ENCODE peak calls at places on chromosome X, in six cellular contexts. One of them, this sample, is unnamed.

GRCh38 chrX:101230636-101231035 is 11.1 kb downstream of the DRP2 start:
- DNase-seq in T-helper 1 cell: no peak
- DNase-seq in posterior cingulate gyrus: no peak
- DNase-seq in hippocampal formation: no peak
- DNase-seq in dorsolateral prefrontal cortex: no peak
- DNase-seq in activated naive CD8-positive, alpha-beta T cell treated with anti-CD3 and anti-CD28 coated beads for 36 hours: no peak
- DNase-seq in this sample: no peak

GRCh38 chrX:104270916-104271512 is 16.3 kb upstream of the ESX1 start:
- DNase-seq in activated naive CD8-positive, alpha-beta T cell treated with anti-CD3 and anti-CD28 coated beads for 36 hours: peak; percentile 15
- DNase-seq in posterior cingulate gyrus: peak; percentile 76
- DNase-seq in T-helper 1 cell: no peak
- DNase-seq in dorsolateral prefrontal cortex: peak; percentile 47
- DNase-seq in hippocampal formation: peak; percentile 52
- DNase-seq in this sample: no peak

GRCh38 chrX:118459494-118459893 is 36.1 kb upstream of the DOCK11 start:
- DNase-seq in posterior cingulate gyrus: no peak
- DNase-seq in hippocampal formation: peak; percentile 23
- DNase-seq in dorsolateral prefrontal cortex: no peak
- DNase-seq in activated naive CD8-positive, alpha-beta T cell treated with anti-CD3 and anti-CD28 coated beads for 36 hours: peak; percentile 3
- DNase-seq in T-helper 1 cell: no peak
- DNase-seq in this sample: no peak

GRCh38 chrX:133045986-133046385 is 50.9 kb downstream of the USP26 start:
- DNase-seq in dorsolateral prefrontal cortex: no peak
- DNase-seq in hippocampal formation: no peak
- DNase-seq in activated naive CD8-positive, alpha-beta T cell treated with anti-CD3 and anti-CD28 coated beads for 36 hours: no peak
- DNase-seq in T-helper 1 cell: no peak
- DNase-seq in posterior cingulate gyrus: no peak
- DNase-seq in this sample: no peak

GRCh38 chrX:100645106-100645505 is 1.1 kb downstream of the SRPX2 start:
- DNase-seq in activated naive CD8-positive, alpha-beta T cell treated with anti-CD3 and anti-CD28 coated beads for 36 hours: no peak
- DNase-seq in T-helper 1 cell: no peak
- DNase-seq in posterior cingulate gyrus: no peak
- DNase-seq in dorsolateral prefrontal cortex: no peak
- DNase-seq in hippocampal formation: no peak
- DNase-seq in this sample: no peak

GRCh38 chrX:140918398-140919043 is 83.9 kb upstream of the SPANXB1 start:
- DNase-seq in dorsolateral prefrontal cortex: no peak
- DNase-seq in activated naive CD8-positive, alpha-beta T cell treated with anti-CD3 and anti-CD28 coated beads for 36 hours: peak; percentile 1
- DNase-seq in hippocampal formation: peak; percentile 36
- DNase-seq in T-helper 1 cell: no peak
- DNase-seq in posterior cingulate gyrus: no peak
- DNase-seq in this sample: no peak

GRCh38 chrX:135985123-135985973 is at the start of gene SLC9A6:
- DNase-seq in dorsolateral prefrontal cortex: peak; percentile 80
- DNase-seq in activated naive CD8-positive, alpha-beta T cell treated with anti-CD3 and anti-CD28 coated beads for 36 hours: peak; percentile 72
- DNase-seq in T-helper 1 cell: peak; percentile 52
- DNase-seq in hippocampal formation: peak; percentile 35
- DNase-seq in posterior cingulate gyrus: peak; percentile 86
- DNase-seq in this sample: no peak

GRCh38 chrX:40179333-40179732 is 81.6 kb upstream of the BCOR start:
- DNase-seq in dorsolateral prefrontal cortex: no peak
- DNase-seq in hippocampal formation: no peak
- DNase-seq in activated naive CD8-positive, alpha-beta T cell treated with anti-CD3 and anti-CD28 coated beads for 36 hours: no peak
- DNase-seq in T-helper 1 cell: no peak
- DNase-seq in posterior cingulate gyrus: no peak
- DNase-seq in this sample: no peak

GRCh38 chrX:2521092-2521926 is 20.5 kb upstream of the DHRSX start:
- DNase-seq in hippocampal formation: no peak
- DNase-seq in posterior cingulate gyrus: no peak
- DNase-seq in T-helper 1 cell: no peak
- DNase-seq in activated naive CD8-positive, alpha-beta T cell treated with anti-CD3 and anti-CD28 coated beads for 36 hours: no peak
- DNase-seq in dorsolateral prefrontal cortex: no peak
- DNase-seq in this sample: no peak

GRCh38 chrX:40105016-40105790 is 7.4 kb upstream of the BCOR start:
- DNase-seq in activated naive CD8-positive, alpha-beta T cell treated with anti-CD3 and anti-CD28 coated beads for 36 hours: no peak
- DNase-seq in hippocampal formation: no peak
- DNase-seq in posterior cingulate gyrus: peak; percentile 83
- DNase-seq in dorsolateral prefrontal cortex: no peak
- DNase-seq in T-helper 1 cell: no peak
- DNase-seq in this sample: no peak

GRCh38 chrX:78329486-78329885 is 2.1 kb upstream of the CYSLTR1 start:
- DNase-seq in T-helper 1 cell: no peak
- DNase-seq in posterior cingulate gyrus: no peak
- DNase-seq in dorsolateral prefrontal cortex: no peak
- DNase-seq in activated naive CD8-positive, alpha-beta T cell treated with anti-CD3 and anti-CD28 coated beads for 36 hours: no peak
- DNase-seq in hippocampal formation: no peak
- DNase-seq in this sample: no peak

GRCh38 chrX:136130931-136131843 is 16.1 kb upstream of the FHL1 start:
- DNase-seq in activated naive CD8-positive, alpha-beta T cell treated with anti-CD3 and anti-CD28 coated beads for 36 hours: peak; percentile 9
- DNase-seq in dorsolateral prefrontal cortex: no peak
- DNase-seq in hippocampal formation: no peak
- DNase-seq in T-helper 1 cell: no peak
- DNase-seq in posterior cingulate gyrus: no peak
- DNase-seq in this sample: peak; percentile 83

GRCh38 chrX:97563531-97564133 is 679.9 kb downstream of the RPA4 start:
- DNase-seq in hippocampal formation: peak; percentile 29
- DNase-seq in posterior cingulate gyrus: peak; percentile 71
- DNase-seq in dorsolateral prefrontal cortex: peak; percentile 42
- DNase-seq in T-helper 1 cell: no peak
- DNase-seq in activated naive CD8-positive, alpha-beta T cell treated with anti-CD3 and anti-CD28 coated beads for 36 hours: peak; percentile 26
- DNase-seq in this sample: no peak

GRCh38 chrX:69133561-69134542 is 31.4 kb downstream of the PJA1 start:
- DNase-seq in hippocampal formation: no peak
- DNase-seq in dorsolateral prefrontal cortex: no peak
- DNase-seq in T-helper 1 cell: no peak
- DNase-seq in activated naive CD8-positive, alpha-beta T cell treated with anti-CD3 and anti-CD28 coated beads for 36 hours: no peak
- DNase-seq in posterior cingulate gyrus: peak; percentile 27
- DNase-seq in this sample: no peak

GRCh38 chrX:147876849-147877646 is 34.7 kb upstream of the FMR1 start:
- DNase-seq in dorsolateral prefrontal cortex: no peak
- DNase-seq in posterior cingulate gyrus: no peak
- DNase-seq in T-helper 1 cell: no peak
- DNase-seq in hippocampal formation: no peak
- DNase-seq in activated naive CD8-positive, alpha-beta T cell treated with anti-CD3 and anti-CD28 coated beads for 36 hours: no peak
- DNase-seq in this sample: no peak

GRCh38 chrX:116824785-116825184 is 362.0 kb upstream of the CT83 start:
- DNase-seq in posterior cingulate gyrus: no peak
- DNase-seq in hippocampal formation: no peak
- DNase-seq in T-helper 1 cell: no peak
- DNase-seq in activated naive CD8-positive, alpha-beta T cell treated with anti-CD3 and anti-CD28 coated beads for 36 hours: no peak
- DNase-seq in dorsolateral prefrontal cortex: no peak
- DNase-seq in this sample: no peak

GRCh38 chrX:19046343-19047215 is 62.7 kb upstream of the PHKA2 start:
- DNase-seq in posterior cingulate gyrus: no peak
- DNase-seq in T-helper 1 cell: no peak
- DNase-seq in activated naive CD8-positive, alpha-beta T cell treated with anti-CD3 and anti-CD28 coated beads for 36 hours: no peak
- DNase-seq in dorsolateral prefrontal cortex: no peak
- DNase-seq in hippocampal formation: no peak
- DNase-seq in this sample: peak; percentile 18

GRCh38 chrX:107935664-107936433 is 46.3 kb downstream of the TEX13B start:
- DNase-seq in posterior cingulate gyrus: peak; percentile 80
- DNase-seq in T-helper 1 cell: no peak
- DNase-seq in hippocampal formation: no peak
- DNase-seq in activated naive CD8-positive, alpha-beta T cell treated with anti-CD3 and anti-CD28 coated beads for 36 hours: no peak
- DNase-seq in dorsolateral prefrontal cortex: no peak
- DNase-seq in this sample: peak; percentile 2

GRCh38 chrX:153622661-153623309 is 23.8 kb upstream of the CCNQ start:
- DNase-seq in dorsolateral prefrontal cortex: peak; percentile 15
- DNase-seq in posterior cingulate gyrus: no peak
- DNase-seq in T-helper 1 cell: no peak
- DNase-seq in hippocampal formation: no peak
- DNase-seq in activated naive CD8-positive, alpha-beta T cell treated with anti-CD3 and anti-CD28 coated beads for 36 hours: no peak
- DNase-seq in this sample: no peak